ENCODE peak calls at places on chromosomes 6 and 20, in ten cellular contexts. One of them, this sample, is unnamed.
A peak's percentile ranks its signal among the peaks of the same experiment; 100 is the strongest.

GRCh38 chr6:160386869-160387518 is 38.8 kb downstream of the SLC22A3 start:
- DNase-seq in GM20000: no peak
- DNase-seq in midbrain: no peak
- DNase-seq in right cardiac atrium: no peak
- DNase-seq in RCC 7860: peak; percentile 80
- DNase-seq in HS-5: no peak
- DNase-seq in CD4-positive, alpha-beta T cell: no peak
- DNase-seq in adrenal gland: peak; percentile 68
- DNase-seq in NCI-H460: peak; percentile 19
- DNase-seq in GM12865: no peak
- DNase-seq in this sample: no peak

GRCh38 chr6:52394251-52394666 is 25.9 kb upstream of the EFHC1 start:
- DNase-seq in GM20000: peak; percentile 33
- DNase-seq in midbrain: no peak
- DNase-seq in right cardiac atrium: no peak
- DNase-seq in RCC 7860: no peak
- DNase-seq in HS-5: no peak
- DNase-seq in CD4-positive, alpha-beta T cell: no peak
- DNase-seq in adrenal gland: no peak
- DNase-seq in NCI-H460: no peak
- DNase-seq in GM12865: peak; percentile 80
- DNase-seq in this sample: no peak

GRCh38 chr6:134303903-134304302 is 14.0 kb downstream of the SGK1 start:
- DNase-seq in GM20000: no peak
- DNase-seq in midbrain: peak; percentile 73
- DNase-seq in right cardiac atrium: no peak
- DNase-seq in RCC 7860: peak; percentile 11
- DNase-seq in HS-5: no peak
- DNase-seq in CD4-positive, alpha-beta T cell: no peak
- DNase-seq in adrenal gland: no peak
- DNase-seq in NCI-H460: no peak
- DNase-seq in GM12865: no peak
- DNase-seq in this sample: no peak

GRCh38 chr6:12324741-12325140 is 34.6 kb downstream of the EDN1 start:
- DNase-seq in GM20000: no peak
- DNase-seq in midbrain: no peak
- DNase-seq in right cardiac atrium: no peak
- DNase-seq in RCC 7860: peak; percentile 72
- DNase-seq in HS-5: no peak
- DNase-seq in CD4-positive, alpha-beta T cell: no peak
- DNase-seq in adrenal gland: no peak
- DNase-seq in NCI-H460: no peak
- DNase-seq in GM12865: no peak
- DNase-seq in this sample: no peak

GRCh38 chr6:167268683-167269280 is 22.3 kb upstream of the UNC93A start:
- DNase-seq in GM20000: no peak
- DNase-seq in midbrain: no peak
- DNase-seq in right cardiac atrium: no peak
- DNase-seq in RCC 7860: no peak
- DNase-seq in HS-5: no peak
- DNase-seq in CD4-positive, alpha-beta T cell: no peak
- DNase-seq in adrenal gland: no peak
- DNase-seq in NCI-H460: no peak
- DNase-seq in GM12865: no peak
- DNase-seq in this sample: no peak

GRCh38 chr6:73656501-73657145 is 2.8 kb upstream of the SLC17A5 start:
- DNase-seq in GM20000: no peak
- DNase-seq in midbrain: no peak
- DNase-seq in right cardiac atrium: no peak
- DNase-seq in RCC 7860: no peak
- DNase-seq in HS-5: no peak
- DNase-seq in CD4-positive, alpha-beta T cell: no peak
- DNase-seq in adrenal gland: no peak
- DNase-seq in NCI-H460: no peak
- DNase-seq in GM12865: no peak
- DNase-seq in this sample: no peak

GRCh38 chr6:82195619-82196018 is 51.9 kb downstream of the IBTK start:
- DNase-seq in GM20000: no peak
- DNase-seq in midbrain: no peak
- DNase-seq in right cardiac atrium: no peak
- DNase-seq in RCC 7860: no peak
- DNase-seq in HS-5: no peak
- DNase-seq in CD4-positive, alpha-beta T cell: no peak
- DNase-seq in adrenal gland: no peak
- DNase-seq in NCI-H460: no peak
- DNase-seq in GM12865: no peak
- DNase-seq in this sample: no peak

GRCh38 chr20:46366826-46367225 is 39.6 kb downstream of the ELMO2 start:
- DNase-seq in GM20000: no peak
- DNase-seq in midbrain: no peak
- DNase-seq in right cardiac atrium: peak; percentile 11
- DNase-seq in RCC 7860: no peak
- DNase-seq in HS-5: no peak
- DNase-seq in CD4-positive, alpha-beta T cell: no peak
- DNase-seq in adrenal gland: peak; percentile 45
- DNase-seq in NCI-H460: no peak
- DNase-seq in GM12865: no peak
- DNase-seq in this sample: no peak

GRCh38 chr20:21294755-21295154 is 8.4 kb upstream of the XRN2 start:
- DNase-seq in GM20000: no peak
- DNase-seq in midbrain: no peak
- DNase-seq in right cardiac atrium: no peak
- DNase-seq in RCC 7860: no peak
- DNase-seq in HS-5: no peak
- DNase-seq in CD4-positive, alpha-beta T cell: no peak
- DNase-seq in adrenal gland: no peak
- DNase-seq in NCI-H460: no peak
- DNase-seq in GM12865: no peak
- DNase-seq in this sample: no peak

GRCh38 chr6:15063253-15063853 is 182.5 kb upstream of the JARID2 start:
- DNase-seq in GM20000: no peak
- DNase-seq in midbrain: no peak
- DNase-seq in right cardiac atrium: peak; percentile 75
- DNase-seq in RCC 7860: no peak
- DNase-seq in HS-5: no peak
- DNase-seq in CD4-positive, alpha-beta T cell: no peak
- DNase-seq in adrenal gland: peak; percentile 66
- DNase-seq in NCI-H460: no peak
- DNase-seq in GM12865: peak; percentile 10
- DNase-seq in this sample: no peak

GRCh38 chr20:39109933-39110818 is 148.0 kb downstream of the DHX35 start:
- DNase-seq in GM20000: no peak
- DNase-seq in midbrain: no peak
- DNase-seq in right cardiac atrium: no peak
- DNase-seq in RCC 7860: no peak
- DNase-seq in HS-5: no peak
- DNase-seq in CD4-positive, alpha-beta T cell: no peak
- DNase-seq in adrenal gland: no peak
- DNase-seq in NCI-H460: no peak
- DNase-seq in GM12865: no peak
- DNase-seq in this sample: no peak

GRCh38 chr6:8499540-8499939 is 64.2 kb upstream of the SLC35B3 start:
- DNase-seq in GM20000: no peak
- DNase-seq in midbrain: no peak
- DNase-seq in right cardiac atrium: no peak
- DNase-seq in RCC 7860: no peak
- DNase-seq in HS-5: peak; percentile 4
- DNase-seq in CD4-positive, alpha-beta T cell: no peak
- DNase-seq in adrenal gland: no peak
- DNase-seq in NCI-H460: peak; percentile 17
- DNase-seq in GM12865: no peak
- DNase-seq in this sample: no peak

GRCh38 chr20:44430270-44431065 is 45.2 kb upstream of the TTPAL start:
- DNase-seq in GM20000: no peak
- DNase-seq in midbrain: no peak
- DNase-seq in right cardiac atrium: no peak
- DNase-seq in RCC 7860: no peak
- DNase-seq in HS-5: no peak
- DNase-seq in CD4-positive, alpha-beta T cell: no peak
- DNase-seq in adrenal gland: no peak
- DNase-seq in NCI-H460: no peak
- DNase-seq in GM12865: no peak
- DNase-seq in this sample: no peak

GRCh38 chr6:43738877-43739641 is 31.0 kb upstream of the VEGFA start:
- DNase-seq in GM20000: no peak
- DNase-seq in midbrain: no peak
- DNase-seq in right cardiac atrium: no peak
- DNase-seq in RCC 7860: no peak
- DNase-seq in HS-5: no peak
- DNase-seq in CD4-positive, alpha-beta T cell: no peak
- DNase-seq in adrenal gland: no peak
- DNase-seq in NCI-H460: no peak
- DNase-seq in GM12865: no peak
- DNase-seq in this sample: no peak

GRCh38 chr6:36333889-36334288 is 2.8 kb downstream of the BNIP5 start:
- DNase-seq in GM20000: no peak
- DNase-seq in midbrain: no peak
- DNase-seq in right cardiac atrium: no peak
- DNase-seq in RCC 7860: no peak
- DNase-seq in HS-5: no peak
- DNase-seq in CD4-positive, alpha-beta T cell: no peak
- DNase-seq in adrenal gland: no peak
- DNase-seq in NCI-H460: no peak
- DNase-seq in GM12865: no peak
- DNase-seq in this sample: no peak

GRCh38 chr6:134435814-134436280 is 117.9 kb upstream of the SGK1 start:
- DNase-seq in GM20000: no peak
- DNase-seq in midbrain: no peak
- DNase-seq in right cardiac atrium: no peak
- DNase-seq in RCC 7860: no peak
- DNase-seq in HS-5: no peak
- DNase-seq in CD4-positive, alpha-beta T cell: no peak
- DNase-seq in adrenal gland: no peak
- DNase-seq in NCI-H460: no peak
- DNase-seq in GM12865: no peak
- DNase-seq in this sample: no peak

GRCh38 chr20:56994006-56994405 is 272.4 kb downstream of the BMP7 start:
- DNase-seq in GM20000: no peak
- DNase-seq in midbrain: no peak
- DNase-seq in right cardiac atrium: no peak
- DNase-seq in RCC 7860: no peak
- DNase-seq in HS-5: no peak
- DNase-seq in CD4-positive, alpha-beta T cell: no peak
- DNase-seq in adrenal gland: no peak
- DNase-seq in NCI-H460: no peak
- DNase-seq in GM12865: no peak
- DNase-seq in this sample: no peak

GRCh38 chr20:47220161-47220582 is 136.3 kb downstream of the ZMYND8 start:
- DNase-seq in GM20000: peak; percentile 49
- DNase-seq in midbrain: no peak
- DNase-seq in right cardiac atrium: peak; percentile 59
- DNase-seq in RCC 7860: no peak
- DNase-seq in HS-5: no peak
- DNase-seq in CD4-positive, alpha-beta T cell: peak; percentile 37
- DNase-seq in adrenal gland: no peak
- DNase-seq in NCI-H460: no peak
- DNase-seq in GM12865: peak; percentile 60
- DNase-seq in this sample: no peak

GRCh38 chr6:161308075-161308655 is 34.3 kb upstream of the AGPAT4 start:
- DNase-seq in GM20000: no peak
- DNase-seq in midbrain: no peak
- DNase-seq in right cardiac atrium: no peak
- DNase-seq in RCC 7860: no peak
- DNase-seq in HS-5: no peak
- DNase-seq in CD4-positive, alpha-beta T cell: no peak
- DNase-seq in adrenal gland: no peak
- DNase-seq in NCI-H460: no peak
- DNase-seq in GM12865: no peak
- DNase-seq in this sample: no peak

GRCh38 chr6:133130863-133131262 is 110.3 kb upstream of the EYA4 start:
- DNase-seq in GM20000: no peak
- DNase-seq in midbrain: no peak
- DNase-seq in right cardiac atrium: peak; percentile 84
- DNase-seq in RCC 7860: peak; percentile 85
- DNase-seq in HS-5: peak; percentile 37
- DNase-seq in CD4-positive, alpha-beta T cell: no peak
- DNase-seq in adrenal gland: peak; percentile 80
- DNase-seq in NCI-H460: no peak
- DNase-seq in GM12865: no peak
- DNase-seq in this sample: no peak

GRCh38 chr6:82461536-82461935 is 97.9 kb downstream of the TPBG start:
- DNase-seq in GM20000: no peak
- DNase-seq in midbrain: no peak
- DNase-seq in right cardiac atrium: no peak
- DNase-seq in RCC 7860: no peak
- DNase-seq in HS-5: no peak
- DNase-seq in CD4-positive, alpha-beta T cell: no peak
- DNase-seq in adrenal gland: no peak
- DNase-seq in NCI-H460: no peak
- DNase-seq in GM12865: no peak
- DNase-seq in this sample: no peak

GRCh38 chr6:15370730-15371129 is 124.9 kb downstream of the JARID2 start:
- DNase-seq in GM20000: no peak
- DNase-seq in midbrain: no peak
- DNase-seq in right cardiac atrium: no peak
- DNase-seq in RCC 7860: no peak
- DNase-seq in HS-5: no peak
- DNase-seq in CD4-positive, alpha-beta T cell: no peak
- DNase-seq in adrenal gland: no peak
- DNase-seq in NCI-H460: no peak
- DNase-seq in GM12865: no peak
- DNase-seq in this sample: no peak

GRCh38 chr6:30325150-30325872 is 1.4 kb upstream of the TRIM39 start:
- DNase-seq in GM20000: peak; percentile 82
- DNase-seq in midbrain: no peak
- DNase-seq in right cardiac atrium: peak; percentile 79
- DNase-seq in RCC 7860: peak; percentile 43
- DNase-seq in HS-5: no peak
- DNase-seq in CD4-positive, alpha-beta T cell: peak; percentile 74
- DNase-seq in adrenal gland: peak; percentile 79
- DNase-seq in NCI-H460: peak; percentile 36
- DNase-seq in GM12865: peak; percentile 76
- DNase-seq in this sample: peak; percentile 39

GRCh38 chr6:30750379-30750668 is 6.0 kb upstream of the IER3 start:
- DNase-seq in GM20000: no peak
- DNase-seq in midbrain: no peak
- DNase-seq in right cardiac atrium: no peak
- DNase-seq in RCC 7860: no peak
- DNase-seq in HS-5: no peak
- DNase-seq in CD4-positive, alpha-beta T cell: no peak
- DNase-seq in adrenal gland: no peak
- DNase-seq in NCI-H460: no peak
- DNase-seq in GM12865: no peak
- DNase-seq in this sample: no peak

GRCh38 chr6:101195581-101195980 is 197.9 kb upstream of the GRIK2 start:
- DNase-seq in GM20000: no peak
- DNase-seq in midbrain: no peak
- DNase-seq in right cardiac atrium: no peak
- DNase-seq in RCC 7860: no peak
- DNase-seq in HS-5: peak; percentile 64
- DNase-seq in CD4-positive, alpha-beta T cell: no peak
- DNase-seq in adrenal gland: no peak
- DNase-seq in NCI-H460: no peak
- DNase-seq in GM12865: no peak
- DNase-seq in this sample: no peak